ENCODE peak calls at places on chromosomes 2 and 18, in eight cellular contexts. V, D, A, B, P, L, N and M are unnamed samples.

GRCh38 chr18:5155180-5155906 is 41.7 kb downstream of the AKAIN1 start:
- DNase-seq in A (no peak), B (no peak), N (no peak), D (no peak), L (no peak), V (no peak), P (no peak), M (no peak)

GRCh38 chr18:73908323-73908722 is 239.3 kb downstream of the FBXO15 start:
- DNase-seq in P (no peak), L (no peak), V (peak; percentile 38), A (no peak), N (peak; percentile 45), D (peak; percentile 35), B (no peak), M (peak; percentile 52)

GRCh38 chr2:7692657-7693161 is 775.5 kb downstream of the RNF144A start:
- DNase-seq in L (no peak), N (peak; percentile 60), P (peak; percentile 71), B (no peak), V (peak; percentile 96), D (peak; percentile 30), A (no peak), M (peak; percentile 27)

GRCh38 chr2:28751956-28752607 is 452 bp downstream of the PPP1CB start:
- DNase-seq in A (peak; percentile 37), B (no peak), D (peak; percentile 46), N (no peak), P (peak; percentile 74), L (no peak), V (peak; percentile 12), M (no peak)

GRCh38 chr2:156522824-156523440 is 86.8 kb downstream of the GPD2 start:
- DNase-seq in P (no peak), V (no peak), N (no peak), D (no peak), L (no peak), A (no peak), B (no peak), M (no peak)

GRCh38 chr2:150609831-150610582 is 122.5 kb upstream of the RND3 start:
- DNase-seq in N (peak; percentile 54), D (no peak), L (no peak), V (no peak), P (no peak), A (no peak), B (no peak), M (no peak)

GRCh38 chr2:6864251-6864758 is 1.4 kb downstream of the CMPK2 start:
- DNase-seq in B (no peak), A (no peak), P (no peak), N (no peak), V (no peak), L (no peak), D (no peak), M (no peak)

GRCh38 chr2:173037245-173038106 is 38.2 kb upstream of the MAP3K20 start:
- DNase-seq in N (no peak), V (no peak), A (no peak), D (no peak), B (no peak), P (no peak), L (no peak), M (no peak)

GRCh38 chr18:48290162-48290926 is 118.8 kb downstream of the ZBTB7C start:
- DNase-seq in B (no peak), D (no peak), P (no peak), A (no peak), V (peak; percentile 65), L (no peak), N (no peak), M (no peak)

GRCh38 chr18:45212186-45213039 is 402.9 kb upstream of the SLC14A2 start:
- DNase-seq in P (peak; percentile 90), A (peak; percentile 90), L (peak; percentile 86), N (peak; percentile 69), B (peak; percentile 77), V (peak; percentile 63), D (peak; percentile 79), M (peak; percentile 35)

DNA sequence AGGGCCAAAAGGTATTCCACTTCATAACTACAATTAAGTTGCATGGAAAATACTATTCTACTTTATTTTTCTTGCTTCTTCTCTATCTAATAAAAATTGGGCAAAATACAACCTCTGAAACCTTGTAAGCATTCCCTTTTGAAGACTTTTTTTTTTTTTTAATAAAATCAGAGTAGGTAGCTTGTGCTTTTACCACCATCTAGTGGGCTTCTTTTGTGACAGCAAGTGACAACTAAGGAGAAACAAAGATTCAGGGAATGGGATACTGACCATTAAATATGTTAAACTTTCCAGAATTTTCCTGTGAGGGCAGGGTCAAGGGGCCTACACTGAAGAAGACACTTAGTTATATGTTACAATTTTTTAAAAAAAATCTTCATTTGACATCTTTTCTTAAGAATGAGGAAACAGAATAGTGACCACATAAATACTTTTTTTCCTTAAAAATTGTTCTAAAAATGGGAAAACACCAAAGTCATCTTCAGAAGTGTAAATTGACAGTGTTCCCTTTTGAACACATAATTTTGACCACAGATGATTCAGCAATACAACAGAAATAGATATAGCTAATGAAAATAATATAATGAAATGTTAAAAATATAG is 1183.2 kb upstream of the ACVR2A start:
- DNase-seq in D (no peak), B (no peak), N (peak; percentile 64), A (no peak), L (no peak), P (no peak), V (peak; percentile 13), M (peak; percentile 4)
- TF ChIP-seq CTCF in D (peak; percentile 60), B (peak; percentile 52), N (peak; percentile 86), A (no peak), L (peak; percentile 55), P (no peak), V (peak; percentile 70), M (peak; percentile 70)

DNA sequence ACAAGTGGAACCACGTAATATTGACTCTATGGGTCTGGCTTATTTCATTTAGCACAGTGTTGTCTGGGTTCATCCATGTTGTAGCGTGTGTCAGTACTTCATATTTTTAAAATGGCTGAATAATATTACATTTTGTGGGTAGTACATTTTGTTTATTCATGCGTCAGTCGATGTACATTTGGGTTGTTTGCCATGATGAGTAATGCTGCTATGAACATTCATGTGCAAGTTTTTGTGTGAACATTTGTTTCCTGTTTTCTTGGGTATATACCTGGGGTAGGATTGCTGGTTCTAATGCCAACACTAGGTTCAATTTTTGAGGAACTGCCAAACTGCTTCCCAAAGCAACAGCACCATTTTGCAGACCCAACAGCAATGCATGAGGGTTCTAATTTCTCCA is 100.2 kb upstream of the GCFC2 start:
- DNase-seq in P (no peak), V (no peak), B (no peak), N (peak; percentile 71), D (no peak), A (no peak), L (no peak), M (no peak)
- H3K27ac ChIP-seq in P (no peak overlapping the region), V (no peak overlapping the region), B (no peak overlapping the region), N (peak overlapping the region; percentile 16), D (no peak overlapping the region), A (no peak overlapping the region), L (no peak overlapping the region), M (no peak overlapping the region)

GRCh38 chr2:73838889-73839539 is 10.3 kb downstream of the STAMBP start:
- DNase-seq in V (no peak), N (peak; percentile 17), P (no peak), A (no peak), D (no peak), L (no peak), B (no peak), M (no peak)
- TF ChIP-seq CTCF in V (no peak), N (no peak), P (no peak), A (no peak), D (no peak), L (no peak), B (no peak), M (no peak)

DNA sequence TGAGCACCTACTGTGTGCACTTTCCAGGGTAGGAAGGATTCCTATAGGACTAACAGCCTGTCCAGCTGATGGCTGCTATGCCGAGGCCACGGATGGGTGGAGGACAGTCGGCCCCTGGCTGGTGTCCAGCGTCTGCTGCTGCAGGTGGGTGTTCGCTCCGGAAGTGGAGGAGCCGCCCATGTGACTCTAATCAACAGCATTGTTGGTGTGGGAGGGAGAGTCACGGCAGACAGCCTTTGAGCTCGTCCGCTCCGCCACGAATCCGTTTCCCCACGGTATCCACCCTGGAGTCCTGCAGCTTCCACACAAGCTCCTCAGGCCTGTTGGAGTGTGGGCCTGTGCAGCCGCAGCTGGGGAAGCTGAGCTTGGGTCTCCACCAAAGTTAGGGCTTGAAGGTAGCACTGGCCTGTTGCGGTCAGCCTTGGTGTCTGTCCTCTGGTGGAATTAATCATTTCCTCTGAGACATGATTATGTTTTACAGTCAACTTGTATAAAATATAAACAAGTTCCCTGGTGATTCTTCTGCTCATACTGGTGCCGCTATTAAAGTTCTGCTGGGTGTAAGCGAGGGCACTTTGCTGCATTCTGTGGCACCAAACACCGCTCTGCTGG is 185.9 kb upstream of the TPO start:
- DNase-seq in V (no peak), A (no peak), D (no peak), B (no peak), N (no peak), P (no peak), L (no peak), M (no peak)
- H3K27ac ChIP-seq in V (no peak overlapping the region), A (no peak overlapping the region), D (no peak overlapping the region), B (peak overlapping the region; percentile 42), N (no peak overlapping the region), P (no peak overlapping the region), L (no peak overlapping the region), M (no peak overlapping the region)

DNA sequence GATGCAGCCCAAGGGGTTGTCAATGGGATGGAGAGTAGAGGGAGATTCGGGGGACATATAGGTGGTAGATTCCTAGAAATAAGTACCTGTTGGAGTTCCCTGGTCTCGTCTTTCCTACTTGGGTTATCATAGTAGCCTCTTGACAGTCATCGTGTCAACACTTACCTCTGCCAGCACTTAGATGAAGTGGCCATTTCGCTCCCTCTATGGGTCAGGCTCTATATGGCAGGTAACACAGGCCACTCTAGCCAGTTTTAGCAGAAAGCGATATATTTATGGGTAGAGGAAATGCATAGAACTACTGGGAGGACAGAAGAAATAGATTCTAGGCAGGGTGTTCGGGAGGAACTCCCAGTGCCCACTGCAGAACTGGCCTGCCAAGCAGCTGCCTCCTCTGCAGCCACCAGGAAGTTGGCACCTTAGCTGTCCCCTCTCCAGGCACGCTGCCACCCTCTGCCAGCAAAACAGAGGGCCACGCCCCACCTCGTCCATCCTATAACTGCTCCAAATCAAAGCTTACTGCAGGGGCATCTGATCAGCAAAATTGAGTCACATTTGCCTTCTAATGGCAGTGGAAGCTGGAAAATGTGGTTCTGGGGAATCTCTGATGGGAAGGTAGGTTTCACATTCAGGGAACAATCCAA is 181.3 kb downstream of the INSIG2 start:
- DNase-seq in N (peak; percentile 60), D (no peak), B (peak; percentile 67), A (no peak), L (no peak), P (no peak), V (no peak), M (no peak)
- TF ChIP-seq CTCF in N (peak; percentile 78), D (peak; percentile 18), B (peak; percentile 28), A (no peak), L (no peak), P (no peak), V (peak; percentile 31), M (no peak)

DNA sequence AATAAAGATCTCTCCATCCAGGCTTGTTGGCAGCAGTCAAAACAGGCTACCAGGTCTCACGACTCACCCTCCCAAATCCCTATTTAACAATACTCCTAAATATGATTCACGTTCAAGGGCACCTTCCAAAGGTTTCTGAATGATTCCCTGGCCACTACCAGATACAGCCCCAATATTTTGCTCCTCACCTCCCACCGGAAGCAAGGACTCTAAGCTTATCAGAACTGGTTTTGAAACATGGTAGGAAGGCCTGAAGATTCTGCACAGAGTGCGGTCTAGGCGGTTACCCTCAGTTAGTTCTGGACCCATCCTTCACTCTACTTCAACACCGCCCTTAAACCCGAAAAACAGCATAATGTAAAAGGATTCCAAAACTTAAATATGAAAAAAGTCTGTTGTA is 5.2 kb downstream of the PPP4R1 start:
- DNase-seq in A (no peak), N (peak; percentile 28), V (peak; percentile 25), B (no peak), P (no peak), D (no peak), L (no peak), M (no peak)
- H3K27ac ChIP-seq in A (no peak overlapping the region), N (peak overlapping the region; percentile 42), V (peak overlapping the region; percentile 39), B (no peak overlapping the region), P (peak overlapping the region; percentile 0), D (no peak overlapping the region), L (peak overlapping the region; percentile 33), M (no peak overlapping the region)